ENCODE peak calls at places on chromosomes 6 and 20, in ten cellular contexts. One of them, this sample, is unnamed.

GRCh38 chr20:38873050-38873581 is 53.1 kb upstream of the FAM83D start:
- DNase-seq in sciatic nerve: no peak
- DNase-seq in left ventricle myocardium inferior: no peak
- DNase-seq in Calu3: no peak
- DNase-seq in heart right ventricle: no peak
- DNase-seq in endothelial cell: no peak
- DNase-seq in ACHN: no peak
- DNase-seq in HS-5: no peak
- DNase-seq in KBM-7: peak
- DNase-seq in activated CD4-positive, alpha-beta memory T cell treated with anti-CD3 and anti-CD28 coated beads, Interleukin-2, amount 10 ng/mL, durations not matched to agents 7 days and 5 days: peak
- DNase-seq in this sample: no peak

GRCh38 chr6:2063547-2063946 is 181.9 kb downstream of the GMDS start:
- DNase-seq in activated CD4-positive, alpha-beta memory T cell treated with anti-CD3 and anti-CD28 coated beads, Interleukin-2, amount 10 ng/mL, durations not matched to agents 7 days and 5 days: no peak
- DNase-seq in HS-5: no peak
- DNase-seq in Calu3: no peak
- DNase-seq in heart right ventricle: no peak
- DNase-seq in left ventricle myocardium inferior: no peak
- DNase-seq in sciatic nerve: no peak
- DNase-seq in ACHN: no peak
- DNase-seq in endothelial cell: no peak
- DNase-seq in KBM-7: no peak
- DNase-seq in this sample: peak

GRCh38 chr20:37528442-37529213 is 952 bp upstream of the BLCAP start:
- DNase-seq in ACHN: no peak
- DNase-seq in HS-5: no peak
- DNase-seq in heart right ventricle: no peak
- DNase-seq in KBM-7: no peak
- DNase-seq in activated CD4-positive, alpha-beta memory T cell treated with anti-CD3 and anti-CD28 coated beads, Interleukin-2, amount 10 ng/mL, durations not matched to agents 7 days and 5 days: no peak
- DNase-seq in sciatic nerve: no peak
- DNase-seq in Calu3: no peak
- DNase-seq in left ventricle myocardium inferior: no peak
- DNase-seq in endothelial cell: no peak
- DNase-seq in this sample: no peak

GRCh38 chr20:3172126-3172932 is 1.0 kb downstream of the LZTS3 start:
- DNase-seq in endothelial cell: no peak
- DNase-seq in KBM-7: no peak
- DNase-seq in heart right ventricle: no peak
- DNase-seq in ACHN: no peak
- DNase-seq in sciatic nerve: no peak
- DNase-seq in activated CD4-positive, alpha-beta memory T cell treated with anti-CD3 and anti-CD28 coated beads, Interleukin-2, amount 10 ng/mL, durations not matched to agents 7 days and 5 days: no peak
- DNase-seq in HS-5: no peak
- DNase-seq in left ventricle myocardium inferior: no peak
- DNase-seq in Calu3: no peak
- DNase-seq in this sample: no peak

GRCh38 chr6:142853244-142854180 is 91.5 kb downstream of the HIVEP2 start:
- DNase-seq in heart right ventricle: no peak
- DNase-seq in HS-5: no peak
- DNase-seq in left ventricle myocardium inferior: no peak
- DNase-seq in ACHN: no peak
- DNase-seq in KBM-7: no peak
- DNase-seq in Calu3: no peak
- DNase-seq in activated CD4-positive, alpha-beta memory T cell treated with anti-CD3 and anti-CD28 coated beads, Interleukin-2, amount 10 ng/mL, durations not matched to agents 7 days and 5 days: no peak
- DNase-seq in sciatic nerve: no peak
- DNase-seq in endothelial cell: no peak
- DNase-seq in this sample: no peak

GRCh38 chr6:44289726-44290125 is 19.5 kb downstream of the TMEM151B start:
- DNase-seq in endothelial cell: no peak
- DNase-seq in left ventricle myocardium inferior: no peak
- DNase-seq in KBM-7: no peak
- DNase-seq in heart right ventricle: no peak
- DNase-seq in sciatic nerve: no peak
- DNase-seq in activated CD4-positive, alpha-beta memory T cell treated with anti-CD3 and anti-CD28 coated beads, Interleukin-2, amount 10 ng/mL, durations not matched to agents 7 days and 5 days: no peak
- DNase-seq in HS-5: no peak
- DNase-seq in ACHN: no peak
- DNase-seq in Calu3: no peak
- DNase-seq in this sample: no peak

GRCh38 chr6:21826031-21826430 is 232.5 kb downstream of the SOX4 start:
- DNase-seq in ACHN: peak
- DNase-seq in sciatic nerve: no peak
- DNase-seq in HS-5: no peak
- DNase-seq in KBM-7: no peak
- DNase-seq in heart right ventricle: no peak
- DNase-seq in left ventricle myocardium inferior: no peak
- DNase-seq in Calu3: peak
- DNase-seq in endothelial cell: no peak
- DNase-seq in activated CD4-positive, alpha-beta memory T cell treated with anti-CD3 and anti-CD28 coated beads, Interleukin-2, amount 10 ng/mL, durations not matched to agents 7 days and 5 days: no peak
- DNase-seq in this sample: no peak

GRCh38 chr20:37759761-37760209 is 66.0 kb downstream of the CTNNBL1 start:
- DNase-seq in sciatic nerve: no peak
- DNase-seq in endothelial cell: no peak
- DNase-seq in left ventricle myocardium inferior: no peak
- DNase-seq in ACHN: no peak
- DNase-seq in KBM-7: no peak
- DNase-seq in Calu3: no peak
- DNase-seq in activated CD4-positive, alpha-beta memory T cell treated with anti-CD3 and anti-CD28 coated beads, Interleukin-2, amount 10 ng/mL, durations not matched to agents 7 days and 5 days: no peak
- DNase-seq in heart right ventricle: no peak
- DNase-seq in HS-5: no peak
- DNase-seq in this sample: no peak

GRCh38 chr6:169722362-169723199 is 1.7 kb downstream of the PHF10 start:
- DNase-seq in Calu3: peak
- DNase-seq in activated CD4-positive, alpha-beta memory T cell treated with anti-CD3 and anti-CD28 coated beads, Interleukin-2, amount 10 ng/mL, durations not matched to agents 7 days and 5 days: peak
- DNase-seq in endothelial cell: peak
- DNase-seq in ACHN: peak
- DNase-seq in HS-5: peak
- DNase-seq in left ventricle myocardium inferior: peak
- DNase-seq in sciatic nerve: no peak
- DNase-seq in heart right ventricle: peak
- DNase-seq in KBM-7: peak
- DNase-seq in this sample: peak

GRCh38 chr20:21301940-21302644 is 1.0 kb upstream of the XRN2 start:
- DNase-seq in sciatic nerve: no peak
- DNase-seq in ACHN: no peak
- DNase-seq in KBM-7: no peak
- DNase-seq in left ventricle myocardium inferior: no peak
- DNase-seq in HS-5: no peak
- DNase-seq in heart right ventricle: no peak
- DNase-seq in activated CD4-positive, alpha-beta memory T cell treated with anti-CD3 and anti-CD28 coated beads, Interleukin-2, amount 10 ng/mL, durations not matched to agents 7 days and 5 days: no peak
- DNase-seq in endothelial cell: no peak
- DNase-seq in Calu3: no peak
- DNase-seq in this sample: peak

GRCh38 chr6:3798211-3798909 is 46.8 kb upstream of the PXDC1 start:
- DNase-seq in KBM-7: no peak
- DNase-seq in activated CD4-positive, alpha-beta memory T cell treated with anti-CD3 and anti-CD28 coated beads, Interleukin-2, amount 10 ng/mL, durations not matched to agents 7 days and 5 days: no peak
- DNase-seq in sciatic nerve: no peak
- DNase-seq in ACHN: peak
- DNase-seq in left ventricle myocardium inferior: no peak
- DNase-seq in endothelial cell: no peak
- DNase-seq in heart right ventricle: no peak
- DNase-seq in HS-5: no peak
- DNase-seq in Calu3: peak
- DNase-seq in this sample: no peak

GRCh38 chr6:138593100-138593877 is 94.0 kb upstream of the NHSL1 start:
- DNase-seq in endothelial cell: peak
- DNase-seq in activated CD4-positive, alpha-beta memory T cell treated with anti-CD3 and anti-CD28 coated beads, Interleukin-2, amount 10 ng/mL, durations not matched to agents 7 days and 5 days: peak
- DNase-seq in heart right ventricle: peak
- DNase-seq in left ventricle myocardium inferior: no peak
- DNase-seq in KBM-7: peak
- DNase-seq in Calu3: peak
- DNase-seq in HS-5: peak
- DNase-seq in ACHN: peak
- DNase-seq in sciatic nerve: peak
- DNase-seq in this sample: peak

GRCh38 chr20:5745416-5745968 is 4.7 kb upstream of the SHLD1 start:
- DNase-seq in left ventricle myocardium inferior: no peak
- DNase-seq in heart right ventricle: no peak
- DNase-seq in activated CD4-positive, alpha-beta memory T cell treated with anti-CD3 and anti-CD28 coated beads, Interleukin-2, amount 10 ng/mL, durations not matched to agents 7 days and 5 days: no peak
- DNase-seq in endothelial cell: no peak
- DNase-seq in ACHN: no peak
- DNase-seq in HS-5: no peak
- DNase-seq in KBM-7: no peak
- DNase-seq in sciatic nerve: no peak
- DNase-seq in Calu3: no peak
- DNase-seq in this sample: no peak

GRCh38 chr20:57480444-57481152 is 44.3 kb downstream of the CTCFL start:
- DNase-seq in KBM-7: peak
- DNase-seq in sciatic nerve: peak
- DNase-seq in ACHN: no peak
- DNase-seq in HS-5: no peak
- DNase-seq in heart right ventricle: no peak
- DNase-seq in Calu3: no peak
- DNase-seq in endothelial cell: no peak
- DNase-seq in left ventricle myocardium inferior: no peak
- DNase-seq in activated CD4-positive, alpha-beta memory T cell treated with anti-CD3 and anti-CD28 coated beads, Interleukin-2, amount 10 ng/mL, durations not matched to agents 7 days and 5 days: no peak
- DNase-seq in this sample: no peak

GRCh38 chr6:75143186-75143585 is 62.7 kb downstream of the COL12A1 start:
- DNase-seq in activated CD4-positive, alpha-beta memory T cell treated with anti-CD3 and anti-CD28 coated beads, Interleukin-2, amount 10 ng/mL, durations not matched to agents 7 days and 5 days: no peak
- DNase-seq in HS-5: peak
- DNase-seq in left ventricle myocardium inferior: no peak
- DNase-seq in ACHN: no peak
- DNase-seq in sciatic nerve: no peak
- DNase-seq in Calu3: no peak
- DNase-seq in heart right ventricle: no peak
- DNase-seq in endothelial cell: no peak
- DNase-seq in KBM-7: no peak
- DNase-seq in this sample: no peak

GRCh38 chr20:52230406-52230805 is 38.8 kb upstream of the ZFP64 start:
- DNase-seq in KBM-7: no peak
- DNase-seq in heart right ventricle: no peak
- DNase-seq in activated CD4-positive, alpha-beta memory T cell treated with anti-CD3 and anti-CD28 coated beads, Interleukin-2, amount 10 ng/mL, durations not matched to agents 7 days and 5 days: no peak
- DNase-seq in Calu3: peak
- DNase-seq in sciatic nerve: no peak
- DNase-seq in endothelial cell: no peak
- DNase-seq in ACHN: no peak
- DNase-seq in HS-5: peak
- DNase-seq in left ventricle myocardium inferior: no peak
- DNase-seq in this sample: no peak

GRCh38 chr20:5696011-5696559 is 54.1 kb upstream of the SHLD1 start:
- DNase-seq in ACHN: no peak
- DNase-seq in sciatic nerve: no peak
- DNase-seq in KBM-7: no peak
- DNase-seq in heart right ventricle: no peak
- DNase-seq in activated CD4-positive, alpha-beta memory T cell treated with anti-CD3 and anti-CD28 coated beads, Interleukin-2, amount 10 ng/mL, durations not matched to agents 7 days and 5 days: no peak
- DNase-seq in Calu3: no peak
- DNase-seq in left ventricle myocardium inferior: no peak
- DNase-seq in HS-5: peak
- DNase-seq in endothelial cell: no peak
- DNase-seq in this sample: no peak

GRCh38 chr6:133548409-133548808 is 307.3 kb downstream of the EYA4 start:
- DNase-seq in activated CD4-positive, alpha-beta memory T cell treated with anti-CD3 and anti-CD28 coated beads, Interleukin-2, amount 10 ng/mL, durations not matched to agents 7 days and 5 days: no peak
- DNase-seq in Calu3: peak
- DNase-seq in left ventricle myocardium inferior: no peak
- DNase-seq in heart right ventricle: no peak
- DNase-seq in KBM-7: no peak
- DNase-seq in ACHN: no peak
- DNase-seq in endothelial cell: no peak
- DNase-seq in sciatic nerve: no peak
- DNase-seq in HS-5: no peak
- DNase-seq in this sample: no peak

GRCh38 chr20:18314786-18315406 is 26.6 kb downstream of the ZNF133 start:
- DNase-seq in left ventricle myocardium inferior: no peak
- DNase-seq in HS-5: peak
- DNase-seq in activated CD4-positive, alpha-beta memory T cell treated with anti-CD3 and anti-CD28 coated beads, Interleukin-2, amount 10 ng/mL, durations not matched to agents 7 days and 5 days: no peak
- DNase-seq in sciatic nerve: no peak
- DNase-seq in heart right ventricle: no peak
- DNase-seq in Calu3: no peak
- DNase-seq in ACHN: peak
- DNase-seq in KBM-7: no peak
- DNase-seq in endothelial cell: no peak
- DNase-seq in this sample: no peak

GRCh38 chr20:24815931-24816330 is 133.1 kb upstream of the CST7 start:
- DNase-seq in HS-5: no peak
- DNase-seq in activated CD4-positive, alpha-beta memory T cell treated with anti-CD3 and anti-CD28 coated beads, Interleukin-2, amount 10 ng/mL, durations not matched to agents 7 days and 5 days: no peak
- DNase-seq in heart right ventricle: no peak
- DNase-seq in KBM-7: no peak
- DNase-seq in ACHN: no peak
- DNase-seq in left ventricle myocardium inferior: no peak
- DNase-seq in sciatic nerve: no peak
- DNase-seq in endothelial cell: no peak
- DNase-seq in Calu3: no peak
- DNase-seq in this sample: no peak

GRCh38 chr6:40997256-40997957 is 41.6 kb downstream of the UNC5CL start:
- DNase-seq in HS-5: peak
- DNase-seq in KBM-7: no peak
- DNase-seq in heart right ventricle: no peak
- DNase-seq in ACHN: peak
- DNase-seq in endothelial cell: peak
- DNase-seq in activated CD4-positive, alpha-beta memory T cell treated with anti-CD3 and anti-CD28 coated beads, Interleukin-2, amount 10 ng/mL, durations not matched to agents 7 days and 5 days: no peak
- DNase-seq in sciatic nerve: no peak
- DNase-seq in Calu3: peak
- DNase-seq in left ventricle myocardium inferior: no peak
- DNase-seq in this sample: peak

GRCh38 chr6:43490523-43490939 is 13.2 kb downstream of the TJAP1 start:
- DNase-seq in ACHN: no peak
- DNase-seq in endothelial cell: no peak
- DNase-seq in KBM-7: no peak
- DNase-seq in Calu3: no peak
- DNase-seq in HS-5: no peak
- DNase-seq in left ventricle myocardium inferior: no peak
- DNase-seq in activated CD4-positive, alpha-beta memory T cell treated with anti-CD3 and anti-CD28 coated beads, Interleukin-2, amount 10 ng/mL, durations not matched to agents 7 days and 5 days: no peak
- DNase-seq in heart right ventricle: no peak
- DNase-seq in sciatic nerve: no peak
- DNase-seq in this sample: no peak

GRCh38 chr20:58433759-58434158 is 44.7 kb downstream of the VAPB start:
- DNase-seq in HS-5: peak
- DNase-seq in activated CD4-positive, alpha-beta memory T cell treated with anti-CD3 and anti-CD28 coated beads, Interleukin-2, amount 10 ng/mL, durations not matched to agents 7 days and 5 days: no peak
- DNase-seq in sciatic nerve: no peak
- DNase-seq in KBM-7: no peak
- DNase-seq in Calu3: no peak
- DNase-seq in endothelial cell: no peak
- DNase-seq in heart right ventricle: no peak
- DNase-seq in ACHN: peak
- DNase-seq in left ventricle myocardium inferior: no peak
- DNase-seq in this sample: no peak

GRCh38 chr6:90478278-90478677 is 108.6 kb downstream of the MAP3K7 start:
- DNase-seq in activated CD4-positive, alpha-beta memory T cell treated with anti-CD3 and anti-CD28 coated beads, Interleukin-2, amount 10 ng/mL, durations not matched to agents 7 days and 5 days: no peak
- DNase-seq in ACHN: no peak
- DNase-seq in heart right ventricle: no peak
- DNase-seq in HS-5: no peak
- DNase-seq in KBM-7: no peak
- DNase-seq in Calu3: no peak
- DNase-seq in endothelial cell: peak
- DNase-seq in sciatic nerve: no peak
- DNase-seq in left ventricle myocardium inferior: no peak
- DNase-seq in this sample: no peak

GRCh38 chr6:126873791-126874190 is 244.7 kb upstream of the RSPO3 start:
- DNase-seq in KBM-7: no peak
- DNase-seq in Calu3: no peak
- DNase-seq in left ventricle myocardium inferior: no peak
- DNase-seq in sciatic nerve: no peak
- DNase-seq in endothelial cell: no peak
- DNase-seq in activated CD4-positive, alpha-beta memory T cell treated with anti-CD3 and anti-CD28 coated beads, Interleukin-2, amount 10 ng/mL, durations not matched to agents 7 days and 5 days: no peak
- DNase-seq in HS-5: no peak
- DNase-seq in heart right ventricle: no peak
- DNase-seq in ACHN: no peak
- DNase-seq in this sample: no peak

GRCh38 chr6:81718126-81718525 is 34.4 kb downstream of the TENT5A start:
- DNase-seq in sciatic nerve: no peak
- DNase-seq in activated CD4-positive, alpha-beta memory T cell treated with anti-CD3 and anti-CD28 coated beads, Interleukin-2, amount 10 ng/mL, durations not matched to agents 7 days and 5 days: no peak
- DNase-seq in heart right ventricle: no peak
- DNase-seq in KBM-7: no peak
- DNase-seq in left ventricle myocardium inferior: no peak
- DNase-seq in Calu3: no peak
- DNase-seq in endothelial cell: no peak
- DNase-seq in HS-5: no peak
- DNase-seq in ACHN: no peak
- DNase-seq in this sample: no peak

GRCh38 chr6:54992789-54993188 is 146.2 kb downstream of the FAM83B start:
- DNase-seq in activated CD4-positive, alpha-beta memory T cell treated with anti-CD3 and anti-CD28 coated beads, Interleukin-2, amount 10 ng/mL, durations not matched to agents 7 days and 5 days: no peak
- DNase-seq in sciatic nerve: no peak
- DNase-seq in endothelial cell: no peak
- DNase-seq in KBM-7: peak
- DNase-seq in Calu3: no peak
- DNase-seq in heart right ventricle: no peak
- DNase-seq in HS-5: no peak
- DNase-seq in ACHN: peak
- DNase-seq in left ventricle myocardium inferior: no peak
- DNase-seq in this sample: no peak

GRCh38 chr20:57662313-57663240 is 42.4 kb upstream of the ZBP1 start:
- DNase-seq in ACHN: no peak
- DNase-seq in KBM-7: no peak
- DNase-seq in activated CD4-positive, alpha-beta memory T cell treated with anti-CD3 and anti-CD28 coated beads, Interleukin-2, amount 10 ng/mL, durations not matched to agents 7 days and 5 days: no peak
- DNase-seq in heart right ventricle: no peak
- DNase-seq in Calu3: no peak
- DNase-seq in HS-5: no peak
- DNase-seq in left ventricle myocardium inferior: peak
- DNase-seq in endothelial cell: no peak
- DNase-seq in sciatic nerve: peak
- DNase-seq in this sample: no peak